ENCODE peak calls at places on chromosomes 6 and 20, in nine cellular contexts. A is iris pigment epithelial cell, R is testis, F is nephron progenitor cell, G is NCI-H748 treated with DMSO at 0.1 percent for 48 hours, L is mesothelial cell of epicardium, X is gastrocnemius medialis, N is progenitor cell of endocrine pancreas, M is AG08395. H is an unnamed sample.

GRCh38 chr6:37507690-37508421 is 8.2 kb upstream of the CCDC167 start:
- DNase-seq in F (no peak), R (no peak), G (no peak), M (no peak), L (no peak), N (no peak), A (no peak), X (no peak), H (no peak)

GRCh38 chr6:32175711-32176475 is at the start of gene AGPAT1:
- DNase-seq in R (peak; percentile 98), F (peak; percentile 99), N (peak; percentile 89), M (peak; percentile 99), A (peak; percentile 97), L (peak; percentile 95), X (peak; percentile 96), G (peak; percentile 96), H (peak; percentile 93)

GRCh38 chr6:137019476-137020272 is 25.1 kb downstream of the IL20RA start:
- DNase-seq in A (no peak), X (no peak), G (no peak), N (no peak), M (no peak), L (no peak), R (no peak), F (no peak), H (no peak)

GRCh38 chr20:8971669-8972316 is 97.1 kb upstream of the PLCB4 start:
- DNase-seq in G (no peak), A (no peak), L (no peak), M (no peak), N (no peak), F (no peak), R (no peak), X (no peak), H (no peak)

GRCh38 chr6:11675610-11676009 is 103.0 kb downstream of the ADTRP start:
- DNase-seq in L (no peak), G (no peak), X (no peak), M (no peak), R (no peak), A (no peak), F (no peak), N (no peak), H (no peak)

GRCh38 chr6:13811627-13812358 is 2.6 kb downstream of the MCUR1 start:
- DNase-seq in L (no peak), X (no peak), R (no peak), N (no peak), F (no peak), G (no peak), M (no peak), A (no peak), H (no peak)

GRCh38 chr6:113122060-113122459 is 735.1 kb upstream of the MARCKS start:
- DNase-seq in A (peak; percentile 94), G (no peak), L (no peak), F (no peak), X (no peak), M (peak; percentile 78), N (no peak), R (no peak), H (peak; percentile 43)

GRCh38 chr20:22430746-22431168 is 153.6 kb downstream of the FOXA2 start:
- DNase-seq in M (no peak), G (peak; percentile 69), L (no peak), R (no peak), F (peak; percentile 47), X (no peak), A (no peak), N (no peak), H (no peak)

GRCh38 chr6:163600781-163601180 is 186.3 kb downstream of the QKI start:
- DNase-seq in L (no peak), N (no peak), M (no peak), F (no peak), A (no peak), G (no peak), X (no peak), R (no peak), H (no peak)

GRCh38 chr20:54167909-54168872 is 5.6 kb downstream of the CYP24A1 start:
- DNase-seq in N (no peak), X (no peak), R (no peak), G (no peak), A (peak; percentile 46), F (no peak), M (no peak), L (no peak), H (no peak)